ENCODE peak calls at places on chromosomes 1 and 21, in six cellular contexts. X is bronchial epithelial cell, M is heart left ventricle, B is psoas muscle, F is uterus, W is SK-N-SH. C is an unnamed sample.

GRCh38 chr1:41739061-41739955 is 179.4 kb downstream of the HIVEP3 start:
- DNase-seq in X (peak), M (peak), B (peak), F (peak), W (no peak), C (no peak)

GRCh38 chr1:233668725-233669294 is 54.9 kb downstream of the KCNK1 start:
- DNase-seq in X (peak), M (no peak), B (no peak), F (no peak), W (no peak), C (no peak)

GRCh38 chr1:165910764-165911421 is 83.5 kb downstream of the UCK2 start:
- DNase-seq in X (no peak), M (peak), B (peak), F (peak), W (no peak), C (no peak)

GRCh38 chr1:156508205-156508954 is 7.8 kb upstream of the MEF2D start:
- DNase-seq in X (no peak), M (peak), B (peak), F (peak), W (no peak), C (no peak)

GRCh38 chr21:34878940-34879339 is 170.2 kb downstream of the RUNX1 start:
- DNase-seq in X (peak), M (no peak), B (no peak), F (no peak), W (no peak), C (no peak)

GRCh38 chr1:8378981-8379470 is 61.1 kb downstream of the SLC45A1 start:
- DNase-seq in X (no peak), M (no peak), B (no peak), F (no peak), W (no peak), C (no peak)

GRCh38 chr1:156549390-156549789 is 23.0 kb downstream of the IQGAP3 start:
- DNase-seq in X (peak), M (no peak), B (no peak), F (no peak), W (no peak), C (no peak)

GRCh38 chr1:179793281-179793680 is 50.2 kb downstream of the FAM163A start:
- DNase-seq in X (no peak), M (no peak), B (no peak), F (no peak), W (no peak), C (no peak)

GRCh38 chr1:203281851-203282661 is 23.3 kb upstream of the BTG2 start:
- DNase-seq in X (no peak), M (no peak), B (no peak), F (no peak), W (no peak), C (no peak)

GRCh38 chr1:1069061-1069710 is 4.9 kb downstream of the RNF223 start:
- DNase-seq in X (peak), M (peak), B (peak), F (peak), W (peak), C (peak)

GRCh38 chr1:222369991-222370910 is 177.7 kb downstream of the HHIPL2 start:
- DNase-seq in X (peak), M (no peak), B (no peak), F (no peak), W (no peak), C (no peak)

GRCh38 chr21:31243611-31244010 is 100.5 kb downstream of the TIAM1 start:
- DNase-seq in X (no peak), M (no peak), B (no peak), F (no peak), W (no peak), C (no peak)

GRCh38 chr1:66852870-66853269 is 51.8 kb upstream of the INSL5 start:
- DNase-seq in X (no peak), M (no peak), B (no peak), F (no peak), W (no peak), C (no peak)

GRCh38 chr21:44795342-44795741 is 6.3 kb downstream of the UBE2G2 start:
- DNase-seq in X (peak), M (no peak), B (no peak), F (no peak), W (no peak), C (no peak)

GRCh38 chr1:58813361-58813760 is 29.5 kb upstream of the JUN start:
- DNase-seq in X (no peak), M (no peak), B (no peak), F (no peak), W (no peak), C (no peak)
- TF ChIP-seq CTCF in X (no peak), M (no peak), B (no peak), F (no peak), W (no peak), C (no peak)

DNA sequence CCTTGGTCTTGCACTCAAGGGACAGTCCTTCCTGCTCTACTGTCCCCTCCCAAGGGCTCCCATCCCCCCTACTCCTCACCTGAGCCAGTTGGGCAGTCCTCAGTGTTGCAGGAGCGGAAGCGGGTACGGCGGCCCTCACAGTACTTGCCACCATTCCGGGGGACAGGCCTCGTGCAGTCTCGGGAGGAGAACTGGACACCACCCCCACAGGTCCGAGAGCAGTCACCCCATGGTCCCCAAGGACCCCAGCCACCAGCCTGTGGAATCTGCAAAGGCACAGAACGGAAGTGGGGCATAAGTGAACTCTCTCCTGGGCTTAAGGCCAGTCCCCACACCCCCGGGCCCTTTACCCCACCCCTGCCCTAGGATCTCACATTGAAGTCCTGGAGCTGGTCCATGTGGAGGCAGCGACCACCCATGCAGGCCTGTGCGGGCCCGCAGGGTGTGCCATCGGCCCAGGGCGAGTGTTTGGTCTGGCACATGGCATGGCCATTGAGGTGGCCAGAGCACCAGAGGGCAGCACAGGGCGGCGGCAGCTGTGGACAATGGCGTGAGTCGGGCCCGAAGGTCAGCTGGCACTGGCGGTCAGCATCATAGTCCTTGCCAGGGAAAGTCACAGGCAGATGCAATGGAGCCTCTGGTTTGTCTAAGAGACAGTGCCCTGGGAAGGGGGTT is 5.2 kb downstream of the ADAMTS4 start:
- DNase-seq in X (no peak), M (no peak), B (peak), F (no peak), W (no peak), C (no peak)
- TF ChIP-seq CTCF in X (no peak), M (no peak), B (peak), F (no peak), W (no peak), C (no peak)

GRCh38 chr1:88210088-88210825 is 473.8 kb upstream of the PKN2 start:
- DNase-seq in X (peak), M (no peak), B (no peak), F (no peak), W (no peak), C (no peak)
- TF ChIP-seq CTCF in X (no peak), M (no peak), B (no peak), F (no peak), W (no peak), C (no peak)

GRCh38 chr1:228455715-228456114 is 31.5 kb upstream of the RNF187 start:
- DNase-seq in X (no peak), M (no peak), B (no peak), F (no peak), W (no peak), C (no peak)
- TF ChIP-seq CTCF in X (no peak), M (no peak), B (no peak), F (no peak), W (peak), C (no peak)

GRCh38 chr1:29925058-29925457 is 688.7 kb downstream of the PTPRU start:
- DNase-seq in X (no peak), M (no peak), B (no peak), F (no peak), W (no peak), C (no peak)
- TF ChIP-seq CTCF in X (no peak), M (no peak), B (no peak), F (no peak), W (no peak), C (no peak)

GRCh38 chr1:159775716-159776115 is 5.0 kb upstream of the DUSP23 start:
- DNase-seq in X (peak), M (no peak), B (no peak), F (no peak), W (no peak), C (no peak)
- TF ChIP-seq CTCF in X (peak), M (no peak), B (no peak), F (no peak), W (peak), C (no peak)

DNA sequence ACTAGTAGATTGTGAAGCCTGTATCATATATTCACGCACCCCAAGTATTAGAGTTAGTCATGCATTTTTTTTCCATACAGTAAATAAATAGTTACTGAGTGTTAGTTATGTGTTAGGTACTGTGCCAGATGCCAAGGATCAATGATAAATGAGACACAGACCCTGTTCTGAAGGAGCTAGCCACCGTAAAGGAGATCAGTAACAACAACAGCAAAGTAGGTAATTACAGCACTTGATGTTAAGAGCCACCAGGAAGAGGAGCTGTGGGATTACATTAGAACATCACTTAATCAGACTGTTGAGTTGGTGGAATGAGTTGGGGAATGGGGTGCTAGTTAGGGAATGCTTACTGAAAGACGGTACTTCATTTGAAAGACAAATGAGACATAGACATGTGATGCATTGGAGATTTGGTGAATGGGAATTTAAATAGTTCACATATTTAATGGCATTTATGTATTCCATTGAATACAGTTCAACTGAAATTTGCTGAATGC is 21.0 kb downstream of the PRKAA2 start:
- DNase-seq in X (no peak), M (no peak), B (no peak), F (no peak), W (no peak), C (no peak)
- TF ChIP-seq CTCF in X (no peak), M (no peak), B (no peak), F (no peak), W (no peak), C (no peak)

DNA sequence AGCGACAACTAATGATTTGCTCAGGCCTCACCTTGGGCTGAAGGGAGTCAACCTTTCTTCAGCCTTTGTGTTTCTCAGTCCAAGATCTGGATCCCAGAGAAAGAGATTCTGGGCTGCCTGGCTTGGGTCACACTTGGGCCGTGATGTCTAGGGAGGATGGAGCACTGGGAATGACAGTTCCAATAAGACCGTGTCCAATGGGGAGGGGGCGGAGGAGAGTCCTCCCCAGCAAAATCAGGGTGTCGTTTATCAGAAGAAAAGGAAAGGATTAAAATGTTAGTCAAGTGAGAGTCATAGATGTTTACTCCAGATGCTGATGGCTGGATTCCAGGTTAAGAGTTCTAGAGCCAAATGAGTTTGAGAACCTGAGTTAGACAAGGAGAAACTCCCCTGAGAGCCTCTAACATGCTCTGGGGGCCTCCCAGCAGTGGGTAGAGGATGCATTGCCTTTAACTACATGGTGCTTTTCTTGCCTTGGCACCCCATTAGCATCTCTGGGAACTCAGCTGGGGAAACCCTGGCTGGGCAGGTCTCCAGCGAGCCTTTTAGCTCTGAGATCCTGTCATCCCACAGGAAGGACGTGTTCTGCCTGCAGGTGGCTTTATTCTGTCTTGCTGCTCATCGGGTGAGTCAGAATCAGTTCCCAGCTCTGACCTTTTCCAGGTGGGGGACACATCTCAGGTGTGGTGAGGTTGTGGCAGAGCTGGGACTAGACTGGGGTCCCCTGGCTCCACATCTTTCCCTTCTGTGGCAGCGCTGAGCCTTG is 22.2 kb downstream of the NIPAL3 start:
- DNase-seq in X (peak), M (no peak), B (no peak), F (peak), W (no peak), C (no peak)
- TF ChIP-seq CTCF in X (no peak), M (no peak), B (no peak), F (no peak), W (no peak), C (no peak)